ENCODE peak calls at places on chromosomes 11 and 22, in six cellular contexts. L is hepatocyte, B is uterus, Y is esophagus muscularis mucosa, J is lower lobe of right lung, K is HCT116. R is an unnamed sample.

GRCh38 chr11:64856382-64857227 is 12.2 kb upstream of the CDC42BPG start:
- DNase-seq in B (peak; percentile 53), Y (no peak), L (peak; percentile 80), K (peak; percentile 80), J (peak; percentile 86), R (peak; percentile 87)

GRCh38 chr11:112797072-112797471 is 164.1 kb upstream of the NCAM1 start:
- DNase-seq in L (peak; percentile 27), K (no peak), Y (no peak), B (no peak), J (no peak), R (no peak)

GRCh38 chr11:110505514-110506284 is 76.0 kb downstream of the FDX1 start:
- DNase-seq in Y (peak; percentile 89), B (no peak), J (no peak), K (no peak), L (no peak), R (no peak)

GRCh38 chr11:111833524-111833923 is 37.9 kb downstream of the ALG9 start:
- DNase-seq in K (no peak), B (no peak), Y (no peak), J (no peak), L (no peak), R (no peak)

GRCh38 chr11:67558084-67558772 is 25.4 kb upstream of the GSTP1 start:
- DNase-seq in K (no peak), B (no peak), J (peak; percentile 76), L (no peak), Y (no peak), R (no peak)

GRCh38 chr11:111189466-111189865 is 56.1 kb upstream of the POU2AF2 start:
- DNase-seq in B (no peak), L (no peak), K (no peak), J (no peak), Y (no peak), R (no peak)

GRCh38 chr11:65445101-65445603 is 22.6 kb downstream of the NEAT1 start:
- DNase-seq in Y (no peak), K (no peak), J (no peak), B (peak; percentile 14), L (no peak), R (no peak)

GRCh38 chr22:20873215-20873614 is 14.4 kb downstream of the SNAP29 start:
- DNase-seq in Y (no peak), L (no peak), K (no peak), B (no peak), J (no peak), R (no peak)

GRCh38 chr11:30481385-30481784 is 104.8 kb downstream of the MPPED2 start:
- DNase-seq in J (no peak), Y (no peak), L (no peak), K (no peak), B (no peak), R (no peak)

GRCh38 chr11:66418986-66419308 is 1.9 kb upstream of the NPAS4 start:
- DNase-seq in K (no peak), B (no peak), Y (no peak), J (no peak), L (no peak), R (no peak)

GRCh38 chr11:6755303-6755952 is 16.3 kb downstream of the OR2AG2 start:
- DNase-seq in J (no peak), Y (peak; percentile 91), L (peak; percentile 67), B (no peak), K (peak; percentile 24), R (peak; percentile 41)

GRCh38 chr22:47174671-47175111 is 412.2 kb downstream of the TBC1D22A start:
- DNase-seq in K (no peak), Y (no peak), B (peak; percentile 15), J (no peak), L (no peak), R (no peak)

GRCh38 chr11:70019576-70020011 is 58.5 kb upstream of the ANO1 start:
- DNase-seq in Y (no peak), L (no peak), J (no peak), B (no peak), K (no peak), R (no peak)

GRCh38 chr11:362642-363442 is 6.5 kb upstream of the B4GALNT4 start:
- DNase-seq in K (no peak), Y (no peak), B (peak; percentile 14), J (no peak), L (no peak), R (no peak)

GRCh38 chr11:74826901-74827300 is 78.3 kb downstream of the RNF169 start:
- DNase-seq in J (no peak), B (no peak), K (no peak), L (no peak), Y (no peak), R (no peak)

GRCh38 chr22:34068011-34068410 is 147.7 kb upstream of the LARGE1 start:
- DNase-seq in B (no peak), Y (no peak), J (no peak), L (no peak), K (no peak), R (no peak)

GRCh38 chr11:130218501-130218900 is 58.9 kb downstream of the ST14 start:
- DNase-seq in L (no peak), B (no peak), K (no peak), Y (peak; percentile 80), J (peak; percentile 28), R (no peak)

GRCh38 chr22:37051629-37052385 is at the start of gene KCTD17:
- DNase-seq in J (peak; percentile 79), B (peak; percentile 74), Y (no peak), L (peak; percentile 85), K (peak; percentile 24), R (peak; percentile 63)

GRCh38 chr11:17609536-17610401 is 62.7 kb downstream of the OTOG start:
- DNase-seq in Y (peak; percentile 85), B (no peak), J (no peak), K (no peak), L (no peak), R (no peak)

GRCh38 chr11:120304526-120304925 is 20.6 kb upstream of the TLCD5 start:
- DNase-seq in L (peak; percentile 47), Y (no peak), K (peak; percentile 34), J (no peak), B (no peak), R (peak; percentile 82)

GRCh38 chr11:99020324-99021225 is at the start of gene CNTN5:
- DNase-seq in L (peak; percentile 79), Y (peak; percentile 92), K (no peak), B (peak; percentile 20), J (peak; percentile 53), R (peak; percentile 0)

GRCh38 chr11:99019676-99020075 is 1.1 kb upstream of the CNTN5 start:
- DNase-seq in K (no peak), L (no peak), B (no peak), Y (no peak), J (no peak), R (no peak)

GRCh38 chr11:99015634-99016454 is 4.9 kb upstream of the CNTN5 start:
- DNase-seq in J (no peak), Y (no peak), K (peak; percentile 12), B (no peak), L (peak; percentile 70), R (peak; percentile 22)
- TF ChIP-seq CTCF in J (peak; percentile 74), Y (peak; percentile 54), K (peak; percentile 92), B (peak; percentile 56), L (peak; percentile 93), R (peak; percentile 89)

GRCh38 chr22:23894710-23895598 is 771 bp downstream of the MIF start:
- DNase-seq in B (peak; percentile 78), K (peak; percentile 76), J (peak; percentile 85), Y (no peak), L (peak; percentile 92), R (peak; percentile 73)

GRCh38 chr22:23896166-23896522 is 2.0 kb downstream of the MIF start:
- DNase-seq in L (no peak), Y (no peak), K (no peak), B (no peak), J (no peak), R (no peak)

GRCh38 chr22:23893957-23894709 is at the start of gene MIF:
- DNase-seq in J (peak; percentile 96), L (peak; percentile 96), Y (peak; percentile 98), B (peak; percentile 96), K (peak; percentile 80), R (peak; percentile 86)

GRCh38 chr22:23896523-23897186 is 2.5 kb downstream of the MIF start:
- DNase-seq in L (no peak), K (no peak), J (no peak), B (no peak), Y (no peak), R (no peak)

DNA sequence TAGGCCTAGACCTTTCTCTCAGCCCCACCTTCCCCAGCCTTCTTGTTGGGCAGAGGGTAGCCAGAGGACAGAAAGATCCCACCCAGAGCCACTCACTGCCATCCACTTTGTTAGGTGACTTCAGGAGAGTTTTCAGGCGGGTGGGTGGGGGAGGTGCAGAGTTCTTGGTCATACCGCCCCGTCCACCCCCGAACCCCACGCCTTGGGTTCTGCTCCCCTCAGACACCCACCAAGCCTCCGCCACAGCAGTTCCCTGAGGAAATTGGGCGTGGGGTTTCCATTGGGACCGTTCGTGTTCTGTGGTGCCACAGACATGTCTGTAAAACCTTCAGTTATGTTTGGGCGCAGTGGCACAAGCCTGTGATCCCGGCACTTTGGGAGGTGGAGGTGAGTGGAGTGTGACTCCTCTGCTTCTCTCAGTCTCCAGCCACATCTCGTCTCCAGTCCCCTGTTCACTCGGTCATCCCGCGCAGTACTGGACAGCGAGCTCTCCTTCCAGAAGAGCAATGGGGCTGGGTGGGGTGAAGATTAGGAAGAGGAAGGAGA is 1.5 kb downstream of the MIF start:
- DNase-seq in L (no peak), K (no peak), Y (no peak), J (no peak), B (no peak), R (no peak)
- H3K27ac ChIP-seq in L (peak overlapping the region; percentile 99), K (peak overlapping the region; percentile 91), Y (peak overlapping the region; percentile 95), J (peak overlapping the region; percentile 96), B (no peak overlapping the region), R (peak overlapping the region; percentile 96)

GRCh38 chr11:2298795-2299747 is 2.6 kb downstream of the C11orf21 start:
- DNase-seq in K (no peak), L (peak; percentile 77), Y (peak; percentile 78), B (no peak), J (peak; percentile 49), R (peak; percentile 57)
- TF ChIP-seq CTCF in K (peak; percentile 54), L (peak; percentile 55), Y (no peak), B (peak; percentile 9), J (peak; percentile 39), R (peak; percentile 31)

DNA sequence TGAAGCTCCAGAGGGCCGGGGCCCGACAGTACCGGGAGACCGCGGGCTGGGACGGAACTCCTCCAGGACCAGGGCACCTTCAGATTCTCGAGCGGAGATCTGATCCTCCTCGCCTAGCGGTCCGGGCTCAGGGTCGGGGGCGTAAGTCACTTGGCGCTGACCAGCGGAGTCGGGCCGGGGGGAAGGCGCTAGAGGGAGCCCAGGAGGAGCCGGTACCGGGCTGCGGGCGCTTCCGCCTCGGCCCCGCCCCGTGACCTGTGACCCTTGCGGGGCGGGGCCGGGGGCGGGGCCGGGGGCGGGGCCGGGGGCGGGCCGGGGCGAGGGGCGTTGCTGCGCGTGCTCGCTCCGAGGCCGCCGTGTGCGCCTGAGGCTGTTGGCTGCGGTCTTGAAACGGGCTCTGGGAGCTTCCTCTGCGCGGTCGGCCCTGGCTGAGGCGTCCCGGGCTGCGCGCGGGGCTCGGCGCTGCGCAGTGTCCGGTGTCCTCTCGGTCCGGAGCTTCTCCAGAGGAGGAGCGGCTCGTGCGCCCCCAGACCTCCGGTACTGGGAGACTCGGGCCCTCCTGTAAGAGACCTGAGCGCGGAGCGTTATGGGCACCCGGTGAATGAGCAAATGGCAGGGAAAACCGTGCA is at the start of gene ARSA:
- DNase-seq in K (no peak), J (peak; percentile 92), B (peak; percentile 82), L (peak; percentile 92), Y (no peak), R (peak; percentile 75)
- H3K27ac ChIP-seq in K (peak within 1 kb of the TSS; percentile 61), J (peak within 1 kb of the TSS; percentile 79), B (peak within 1 kb of the TSS; percentile 76), L (peak within 1 kb of the TSS; percentile 75), Y (peak within 1 kb of the TSS; percentile 80), R (peak within 1 kb of the TSS; percentile 67)